ENCODE peak calls at places on chromosomes 5 and 9, in four cellular contexts. S, C, K and O are unnamed samples.
A peak's percentile ranks its signal among the peaks of the same experiment; 100 is the strongest.

GRCh38 chr9:126057461-126057860 is 269.2 kb upstream of the MVB12B start:
- DNase-seq in S (no peak), C (no peak), K (no peak), O (no peak)

GRCh38 chr9:84404095-84404686 is 63.6 kb upstream of the SLC28A3 start:
- DNase-seq in S (no peak), C (no peak), K (no peak), O (no peak)

GRCh38 chr9:1726993-1727759 is 288.0 kb upstream of the SMARCA2 start:
- DNase-seq in S (no peak), C (no peak), K (no peak), O (no peak)

GRCh38 chr5:40033411-40033810 is 608.6 kb upstream of the DAB2 start:
- DNase-seq in S (no peak), C (no peak), K (peak; percentile 13), O (no peak)

GRCh38 chr5:106303911-106304310 is 1366.8 kb downstream of the EFNA5 start:
- DNase-seq in S (no peak), C (no peak), K (no peak), O (no peak)

GRCh38 chr9:34592895-34593601 is 3.5 kb upstream of the CNTFR start:
- DNase-seq in S (no peak), C (no peak), K (no peak), O (no peak)

GRCh38 chr5:171614511-171614910 is 171.1 kb upstream of the SMIM23 start:
- DNase-seq in S (no peak), C (no peak), K (no peak), O (no peak)

GRCh38 chr5:125199968-125200841 is 453.8 kb upstream of the ZNF608 start:
- DNase-seq in S (no peak), C (no peak), K (no peak), O (no peak)

GRCh38 chr5:113212244-113212920 is 222.4 kb downstream of the TSSK1B start:
- DNase-seq in S (no peak), C (peak; percentile 73), K (no peak), O (no peak)

GRCh38 chr5:107743357-107744000 is 72.7 kb upstream of the EFNA5 start:
- DNase-seq in S (no peak), C (peak; percentile 54), K (no peak), O (peak; percentile 3)

GRCh38 chr5:43120720-43121564 is at the start of gene ZNF131:
- DNase-seq in S (peak; percentile 98), C (peak; percentile 98), K (peak; percentile 96), O (peak; percentile 89)

GRCh38 chr5:104412649-104413240 is 850.2 kb upstream of the NUDT12 start:
- DNase-seq in S (no peak), C (peak; percentile 17), K (no peak), O (peak; percentile 2)

GRCh38 chr9:30201024-30201423 is 2183.4 kb upstream of the ACO1 start:
- DNase-seq in S (no peak), C (no peak), K (no peak), O (no peak)

GRCh38 chr5:120609570-120609969 is 145.5 kb downstream of the PRR16 start:
- DNase-seq in S (no peak), C (peak; percentile 30), K (no peak), O (no peak)

GRCh38 chr5:138552700-138553099 is 9.7 kb upstream of the ETF1 start:
- DNase-seq in S (no peak), C (no peak), K (no peak), O (no peak)
- H3K27ac ChIP-seq in S (no peak overlapping the region), C (no peak overlapping the region), K (no peak overlapping the region), O (no peak overlapping the region)

GRCh38 chr9:111605041-111605559 is 5.7 kb upstream of the PTGR1 start:
- DNase-seq in S (peak; percentile 78), C (no peak), K (no peak), O (no peak)

GRCh38 chr9:111610851-111611250 is 11.4 kb upstream of the PTGR1 start:
- DNase-seq in S (no peak), C (no peak), K (no peak), O (no peak)

GRCh38 chr9:111615928-111616327 is 15.2 kb upstream of the DNAJC25 start:
- DNase-seq in S (no peak), C (no peak), K (no peak), O (no peak)

GRCh38 chr9:111613436-111614040 is 14.1 kb upstream of the PTGR1 start:
- DNase-seq in S (no peak), C (no peak), K (no peak), O (no peak)

DNA sequence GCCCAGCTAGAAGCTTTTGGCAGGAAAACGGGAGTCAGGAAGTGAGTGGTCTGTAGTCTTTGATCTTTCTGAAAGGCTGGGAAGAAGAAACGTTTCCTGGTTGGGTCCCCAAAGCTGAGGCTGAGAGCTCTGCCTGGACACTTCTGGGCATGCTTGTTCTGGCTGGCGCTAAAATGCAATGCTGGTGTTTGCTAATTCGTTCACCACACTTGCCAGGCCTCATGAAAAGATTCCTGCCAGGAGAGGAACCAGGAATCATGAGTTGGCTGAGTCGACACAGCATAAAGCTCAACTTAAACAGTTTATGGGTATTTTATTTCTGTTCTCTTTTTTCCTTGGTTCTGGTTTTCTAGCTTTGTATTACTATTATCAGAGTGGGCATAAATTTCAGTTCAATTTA is 10.7 kb upstream of the PTGR1 start:
- DNase-seq in S (no peak), C (no peak), K (no peak), O (no peak)
- H3K27ac ChIP-seq in S (no peak overlapping the region), C (no peak overlapping the region), K (no peak overlapping the region), O (peak overlapping the region; percentile 8)

GRCh38 chr5:1523480-1523792 is 324 bp downstream of the LPCAT1 start:
- DNase-seq in S (no peak), C (no peak), K (no peak), O (no peak)

GRCh38 chr5:1523793-1524480 is at the start of gene LPCAT1:
- DNase-seq in S (peak; percentile 89), C (peak; percentile 60), K (peak; percentile 73), O (no peak)

GRCh38 chr5:1524481-1524798 is 680 bp upstream of the LPCAT1 start:
- DNase-seq in S (no peak), C (no peak), K (peak; percentile 10), O (no peak)

GRCh38 chr5:1521671-1522600 is 1.8 kb downstream of the LPCAT1 start:
- DNase-seq in S (peak; percentile 49), C (peak; percentile 87), K (peak; percentile 9), O (no peak)

DNA sequence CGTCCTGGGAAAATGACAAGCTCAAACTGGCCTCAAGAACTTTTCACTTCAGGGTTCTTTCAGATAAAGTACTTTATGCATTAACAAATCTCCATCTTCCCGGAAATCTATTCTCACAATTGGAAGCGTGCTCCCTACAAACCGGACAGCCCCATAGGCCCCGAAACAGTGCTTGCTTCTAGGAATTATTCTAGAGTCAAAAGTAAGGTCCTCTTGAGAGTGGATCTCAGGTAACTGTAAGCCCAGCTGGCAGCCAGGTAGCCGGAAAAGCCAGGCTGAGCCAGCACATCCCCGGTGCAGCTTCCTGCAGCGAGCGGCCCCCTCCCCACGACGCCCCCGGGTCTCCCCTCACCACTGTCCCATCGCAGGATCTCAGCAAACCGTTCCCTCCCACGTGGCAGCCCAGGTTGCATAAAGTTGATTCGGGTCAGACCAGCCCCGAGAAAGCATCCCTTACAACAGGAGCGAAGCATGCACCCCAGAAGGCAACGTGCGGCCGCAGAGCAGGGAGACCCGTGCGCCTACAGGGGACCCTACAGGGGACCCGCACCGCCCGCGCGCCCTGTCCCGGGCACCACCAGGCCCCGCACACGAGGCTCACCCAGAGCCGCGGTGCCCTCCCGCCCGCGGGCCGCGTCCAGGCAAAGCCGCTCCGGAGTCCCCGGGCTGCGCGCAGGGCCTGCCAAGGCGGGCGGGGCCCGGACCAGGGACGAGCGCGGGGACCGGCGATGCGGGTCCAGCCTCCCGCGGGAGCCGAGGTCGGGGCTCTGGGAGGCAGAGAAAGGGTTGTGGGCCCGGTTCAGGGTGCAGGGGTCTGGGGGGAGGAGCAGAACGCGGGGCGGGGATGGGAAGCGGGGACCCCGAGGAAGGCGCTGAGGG is 920 bp downstream of the LPCAT1 start:
- DNase-seq in S (peak; percentile 57), C (no peak), K (peak; percentile 10), O (no peak)
- H3K27ac ChIP-seq in S (no peak overlapping the region), C (peak overlapping the region; percentile 84), K (peak overlapping the region; percentile 21), O (peak overlapping the region; percentile 7)

GRCh38 chr5:138458856-138459255 is 6.4 kb upstream of the EGR1 start:
- DNase-seq in S (no peak), C (no peak), K (no peak), O (no peak)

GRCh38 chr5:138458353-138458752 is 6.9 kb upstream of the EGR1 start:
- DNase-seq in S (no peak), C (no peak), K (no peak), O (no peak)

GRCh38 chr5:138460032-138460693 is 5.1 kb upstream of the EGR1 start:
- DNase-seq in S (no peak), C (no peak), K (no peak), O (no peak)

GRCh38 chr5:138457532-138458275 is 7.6 kb upstream of the EGR1 start:
- DNase-seq in S (no peak), C (no peak), K (no peak), O (no peak)

GRCh38 chr5:138459311-138459710 is 6.0 kb upstream of the EGR1 start:
- DNase-seq in S (peak; percentile 59), C (no peak), K (peak; percentile 82), O (no peak)
- H3K27ac ChIP-seq in S (peak overlapping the region; percentile 71), C (no peak overlapping the region), K (peak overlapping the region; percentile 44), O (no peak overlapping the region)

DNA sequence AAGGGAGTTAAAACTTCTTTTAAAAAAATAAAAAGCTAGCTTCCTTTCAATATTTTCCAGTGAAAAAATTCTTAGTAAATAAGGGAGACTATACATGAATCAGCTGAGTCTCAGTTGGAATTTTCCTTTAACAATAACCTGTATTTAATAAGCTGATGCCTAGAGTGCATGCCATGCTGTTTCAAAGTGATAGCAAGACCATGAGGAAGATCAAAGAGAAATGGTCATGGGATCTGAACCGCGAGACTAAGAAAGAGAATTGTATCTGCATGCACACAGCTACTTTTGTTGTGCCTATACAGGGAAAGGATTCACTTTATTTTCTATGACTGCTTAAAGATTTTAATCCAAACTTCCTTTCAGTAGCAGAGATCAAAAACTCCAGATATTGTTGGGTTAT is 2217.0 kb downstream of the MAT2B start:
- DNase-seq in S (no peak), C (no peak), K (no peak), O (no peak)
- H3K27ac ChIP-seq in S (no peak overlapping the region), C (no peak overlapping the region), K (no peak overlapping the region), O (no peak overlapping the region)

GRCh38 chr5:117131048-117131679 is 556.5 kb upstream of the SEMA6A start:
- DNase-seq in S (no peak), C (no peak), K (no peak), O (peak; percentile 48)
- H3K27ac ChIP-seq in S (no peak overlapping the region), C (no peak overlapping the region), K (no peak overlapping the region), O (no peak overlapping the region)

GRCh38 chr5:14672082-14672481 is 7.6 kb downstream of the OTULIN start:
- DNase-seq in S (no peak), C (no peak), K (no peak), O (no peak)
- H3K27ac ChIP-seq in S (no peak overlapping the region), C (no peak overlapping the region), K (no peak overlapping the region), O (no peak overlapping the region)

GRCh38 chr9:74795081-74795480 is 92.6 kb downstream of the TRPM6 start:
- DNase-seq in S (no peak), C (no peak), K (no peak), O (no peak)
- H3K27ac ChIP-seq in S (no peak overlapping the region), C (no peak overlapping the region), K (no peak overlapping the region), O (no peak overlapping the region)

GRCh38 chr9:89640801-89641200 is 36.0 kb downstream of the GADD45G start:
- DNase-seq in S (peak; percentile 19), C (no peak), K (no peak), O (no peak)
- H3K27ac ChIP-seq in S (no peak overlapping the region), C (no peak overlapping the region), K (no peak overlapping the region), O (no peak overlapping the region)